ENCODE peak calls at places on chromosomes 2 and 18, in eight cellular contexts. One of them, this sample, is unnamed.

GRCh38 chr2:105880637-105881036 is 135.9 kb downstream of the NCK2 start:
- DNase-seq in body of pancreas: no peak
- DNase-seq in heart left ventricle: no peak
- DNase-seq in neural progenitor cell: no peak
- DNase-seq in Peyer's patch: no peak
- DNase-seq in A549: no peak
- DNase-seq in CD8-positive, alpha-beta T cell: no peak
- DNase-seq in RWPE1: no peak
- DNase-seq in this sample: no peak

GRCh38 chr2:109378682-109379081 is 235.1 kb downstream of the SEPTIN10 start:
- DNase-seq in A549: no peak
- DNase-seq in CD8-positive, alpha-beta T cell: no peak
- DNase-seq in body of pancreas: no peak
- DNase-seq in neural progenitor cell: no peak
- DNase-seq in heart left ventricle: no peak
- DNase-seq in Peyer's patch: peak
- DNase-seq in RWPE1: no peak
- DNase-seq in this sample: no peak

GRCh38 chr18:9849407-9849961 is 36.3 kb upstream of the TXNDC2 start:
- DNase-seq in body of pancreas: peak
- DNase-seq in RWPE1: no peak
- DNase-seq in Peyer's patch: peak
- DNase-seq in A549: no peak
- DNase-seq in neural progenitor cell: peak
- DNase-seq in heart left ventricle: peak
- DNase-seq in CD8-positive, alpha-beta T cell: no peak
- DNase-seq in this sample: peak

GRCh38 chr2:143730155-143730949 is 601.1 kb downstream of the ARHGAP15 start:
- DNase-seq in CD8-positive, alpha-beta T cell: no peak
- DNase-seq in body of pancreas: no peak
- DNase-seq in RWPE1: peak
- DNase-seq in neural progenitor cell: no peak
- DNase-seq in A549: no peak
- DNase-seq in Peyer's patch: no peak
- DNase-seq in heart left ventricle: no peak
- DNase-seq in this sample: no peak

GRCh38 chr2:200345917-200346316 is 39.4 kb downstream of the SPATS2L start:
- DNase-seq in Peyer's patch: no peak
- DNase-seq in neural progenitor cell: no peak
- DNase-seq in A549: no peak
- DNase-seq in CD8-positive, alpha-beta T cell: no peak
- DNase-seq in heart left ventricle: no peak
- DNase-seq in RWPE1: no peak
- DNase-seq in body of pancreas: no peak
- DNase-seq in this sample: no peak

GRCh38 chr18:66872277-66872676 is 268.4 kb upstream of the CDH19 start:
- DNase-seq in body of pancreas: no peak
- DNase-seq in A549: no peak
- DNase-seq in neural progenitor cell: no peak
- DNase-seq in Peyer's patch: no peak
- DNase-seq in CD8-positive, alpha-beta T cell: no peak
- DNase-seq in RWPE1: no peak
- DNase-seq in heart left ventricle: no peak
- DNase-seq in this sample: no peak

GRCh38 chr2:75268112-75268511 is 68.8 kb upstream of the TACR1 start:
- DNase-seq in A549: no peak
- DNase-seq in Peyer's patch: no peak
- DNase-seq in CD8-positive, alpha-beta T cell: no peak
- DNase-seq in body of pancreas: no peak
- DNase-seq in RWPE1: no peak
- DNase-seq in heart left ventricle: no peak
- DNase-seq in neural progenitor cell: no peak
- DNase-seq in this sample: no peak

GRCh38 chr2:75042823-75043222 is 84.4 kb downstream of the POLE4 start:
- DNase-seq in body of pancreas: no peak
- DNase-seq in A549: no peak
- DNase-seq in neural progenitor cell: no peak
- DNase-seq in CD8-positive, alpha-beta T cell: no peak
- DNase-seq in heart left ventricle: no peak
- DNase-seq in Peyer's patch: no peak
- DNase-seq in RWPE1: no peak
- DNase-seq in this sample: no peak

GRCh38 chr18:48045744-48046143 is 115.3 kb upstream of the SMAD2 start:
- DNase-seq in heart left ventricle: peak
- DNase-seq in neural progenitor cell: no peak
- DNase-seq in RWPE1: no peak
- DNase-seq in A549: no peak
- DNase-seq in body of pancreas: no peak
- DNase-seq in Peyer's patch: no peak
- DNase-seq in CD8-positive, alpha-beta T cell: no peak
- DNase-seq in this sample: no peak

GRCh38 chr2:33836628-33837027 is 237.5 kb upstream of the FAM98A start:
- DNase-seq in A549: no peak
- DNase-seq in RWPE1: no peak
- DNase-seq in CD8-positive, alpha-beta T cell: no peak
- DNase-seq in Peyer's patch: no peak
- DNase-seq in heart left ventricle: no peak
- DNase-seq in body of pancreas: no peak
- DNase-seq in neural progenitor cell: no peak
- DNase-seq in this sample: no peak

GRCh38 chr2:209525336-209525735 is 101.5 kb downstream of the MAP2 start:
- DNase-seq in neural progenitor cell: no peak
- DNase-seq in Peyer's patch: no peak
- DNase-seq in A549: no peak
- DNase-seq in CD8-positive, alpha-beta T cell: no peak
- DNase-seq in RWPE1: no peak
- DNase-seq in heart left ventricle: no peak
- DNase-seq in body of pancreas: no peak
- DNase-seq in this sample: no peak

GRCh38 chr2:177038772-177039484 is 173.7 kb upstream of the HNRNPA3 start:
- DNase-seq in body of pancreas: no peak
- DNase-seq in Peyer's patch: no peak
- DNase-seq in CD8-positive, alpha-beta T cell: no peak
- DNase-seq in heart left ventricle: no peak
- DNase-seq in A549: no peak
- DNase-seq in neural progenitor cell: no peak
- DNase-seq in RWPE1: no peak
- DNase-seq in this sample: no peak

GRCh38 chr2:172102858-172103359 is at the start of gene DLX2:
- DNase-seq in neural progenitor cell: peak
- DNase-seq in Peyer's patch: peak
- DNase-seq in body of pancreas: peak
- DNase-seq in heart left ventricle: peak
- DNase-seq in A549: peak
- DNase-seq in RWPE1: peak
- DNase-seq in CD8-positive, alpha-beta T cell: peak
- DNase-seq in this sample: peak

GRCh38 chr2:144515694-144516416 is 4.1 kb downstream of the ZEB2 start:
- DNase-seq in A549: no peak
- DNase-seq in CD8-positive, alpha-beta T cell: peak
- DNase-seq in neural progenitor cell: peak
- DNase-seq in Peyer's patch: peak
- DNase-seq in RWPE1: no peak
- DNase-seq in body of pancreas: peak
- DNase-seq in heart left ventricle: peak
- DNase-seq in this sample: no peak

GRCh38 chr18:33440011-33440383 is 524 bp downstream of the CCDC178 start:
- DNase-seq in neural progenitor cell: peak
- DNase-seq in Peyer's patch: no peak
- DNase-seq in A549: peak
- DNase-seq in CD8-positive, alpha-beta T cell: no peak
- DNase-seq in RWPE1: no peak
- DNase-seq in heart left ventricle: peak
- DNase-seq in body of pancreas: peak
- DNase-seq in this sample: no peak

GRCh38 chr2:152738438-152738837 is 20.0 kb downstream of the ARL6IP6 start:
- DNase-seq in RWPE1: no peak
- DNase-seq in body of pancreas: no peak
- DNase-seq in CD8-positive, alpha-beta T cell: no peak
- DNase-seq in A549: no peak
- DNase-seq in neural progenitor cell: no peak
- DNase-seq in Peyer's patch: peak
- DNase-seq in heart left ventricle: no peak
- DNase-seq in this sample: no peak

GRCh38 chr18:21904856-21905255 is 164.3 kb downstream of the MIB1 start:
- DNase-seq in heart left ventricle: no peak
- DNase-seq in A549: no peak
- DNase-seq in RWPE1: no peak
- DNase-seq in Peyer's patch: no peak
- DNase-seq in body of pancreas: peak
- DNase-seq in neural progenitor cell: no peak
- DNase-seq in CD8-positive, alpha-beta T cell: no peak
- DNase-seq in this sample: no peak

GRCh38 chr18:14978962-14979535 is 231.1 kb downstream of the ANKRD30B start:
- DNase-seq in neural progenitor cell: no peak
- DNase-seq in RWPE1: no peak
- DNase-seq in heart left ventricle: no peak
- DNase-seq in CD8-positive, alpha-beta T cell: no peak
- DNase-seq in body of pancreas: peak
- DNase-seq in Peyer's patch: no peak
- DNase-seq in A549: no peak
- DNase-seq in this sample: no peak
- TF ChIP-seq CTCF in neural progenitor cell: no peak
- TF ChIP-seq CTCF in RWPE1: peak
- TF ChIP-seq CTCF in heart left ventricle: peak
- TF ChIP-seq CTCF in CD8-positive, alpha-beta T cell: no peak
- TF ChIP-seq CTCF in body of pancreas: peak
- TF ChIP-seq CTCF in Peyer's patch: no peak
- TF ChIP-seq CTCF in A549: no peak
- TF ChIP-seq CTCF in this sample: no peak

DNA sequence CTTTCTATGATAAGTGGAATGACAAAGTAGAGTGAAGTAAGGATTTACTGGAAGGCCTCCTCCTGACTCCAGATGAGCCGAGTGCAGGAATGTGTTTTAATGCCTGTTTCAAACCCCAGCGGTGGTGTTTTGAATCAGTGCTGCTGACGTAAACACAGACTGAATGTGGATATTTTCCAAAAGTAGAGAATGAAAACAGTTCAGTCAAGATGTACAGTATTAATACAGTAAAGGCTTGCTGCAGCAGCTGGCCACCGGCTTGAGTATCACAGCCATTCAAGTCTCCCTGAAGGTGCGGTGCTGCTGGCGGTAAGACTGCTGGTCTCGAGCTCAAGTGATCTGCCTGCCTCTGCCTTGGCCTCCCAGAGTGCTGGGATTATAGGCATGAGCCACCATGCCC is 46.7 kb downstream of the ARHGAP28 start:
- DNase-seq in RWPE1: no peak
- DNase-seq in CD8-positive, alpha-beta T cell: no peak
- DNase-seq in A549: no peak
- DNase-seq in heart left ventricle: no peak
- DNase-seq in neural progenitor cell: peak
- DNase-seq in Peyer's patch: no peak
- DNase-seq in body of pancreas: no peak
- DNase-seq in this sample: no peak
- TF ChIP-seq CTCF in RWPE1: no peak
- TF ChIP-seq CTCF in CD8-positive, alpha-beta T cell: no peak
- TF ChIP-seq CTCF in A549: no peak
- TF ChIP-seq CTCF in heart left ventricle: no peak
- TF ChIP-seq CTCF in neural progenitor cell: no peak
- TF ChIP-seq CTCF in Peyer's patch: no peak
- TF ChIP-seq CTCF in body of pancreas: no peak
- TF ChIP-seq CTCF in this sample: no peak

DNA sequence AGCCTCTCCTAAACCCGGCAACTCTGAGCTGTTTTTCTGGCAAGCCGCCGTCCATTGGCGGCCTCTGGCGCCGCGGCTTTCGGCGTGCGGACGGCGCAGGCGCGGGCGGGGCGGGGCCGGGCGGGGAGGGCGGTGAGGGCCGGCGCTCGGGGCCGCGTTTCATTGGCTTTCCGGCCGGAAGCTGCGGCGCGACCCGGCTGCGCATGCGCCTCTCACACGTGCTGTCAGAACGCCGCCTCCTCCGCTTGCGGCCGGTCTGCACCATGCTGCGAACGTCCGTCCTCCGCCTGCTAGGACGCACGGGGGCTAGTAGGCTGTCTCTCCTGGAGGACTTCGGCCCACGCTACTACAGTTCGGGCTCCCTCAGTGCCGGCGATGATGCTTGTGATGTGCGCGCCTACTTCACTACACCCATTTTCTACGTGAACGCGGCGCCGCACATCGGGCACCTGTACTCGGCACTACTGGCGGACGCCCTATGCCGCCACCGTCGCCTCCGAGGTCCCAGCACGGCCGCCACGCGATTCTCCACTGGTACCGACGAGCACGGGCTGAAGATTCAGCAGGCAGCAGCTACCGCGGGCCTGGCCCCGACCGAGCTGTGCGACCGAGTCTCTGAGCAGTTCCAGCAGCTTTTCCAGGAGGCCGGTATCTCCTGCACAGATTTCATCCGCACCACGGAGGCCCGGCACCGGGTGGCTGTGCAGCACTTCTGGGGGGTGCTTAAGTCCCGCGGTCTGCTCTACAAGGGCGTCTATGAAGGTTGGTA is at the start of gene MARS2:
- DNase-seq in RWPE1: peak
- DNase-seq in heart left ventricle: peak
- DNase-seq in CD8-positive, alpha-beta T cell: peak
- DNase-seq in body of pancreas: peak
- DNase-seq in neural progenitor cell: peak
- DNase-seq in Peyer's patch: peak
- DNase-seq in A549: peak
- DNase-seq in this sample: peak
- TF ChIP-seq CTCF in RWPE1: no peak
- TF ChIP-seq CTCF in heart left ventricle: peak
- TF ChIP-seq CTCF in CD8-positive, alpha-beta T cell: no peak
- TF ChIP-seq CTCF in body of pancreas: no peak
- TF ChIP-seq CTCF in neural progenitor cell: no peak
- TF ChIP-seq CTCF in Peyer's patch: no peak
- TF ChIP-seq CTCF in A549: no peak
- TF ChIP-seq CTCF in this sample: no peak

GRCh38 chr2:111919362-111919761 is 21.0 kb downstream of the MERTK start:
- DNase-seq in A549: no peak
- DNase-seq in neural progenitor cell: peak
- DNase-seq in heart left ventricle: no peak
- DNase-seq in body of pancreas: no peak
- DNase-seq in RWPE1: no peak
- DNase-seq in Peyer's patch: no peak
- DNase-seq in CD8-positive, alpha-beta T cell: no peak
- DNase-seq in this sample: no peak
- TF ChIP-seq CTCF in A549: no peak
- TF ChIP-seq CTCF in neural progenitor cell: peak
- TF ChIP-seq CTCF in heart left ventricle: peak
- TF ChIP-seq CTCF in body of pancreas: no peak
- TF ChIP-seq CTCF in RWPE1: no peak
- TF ChIP-seq CTCF in Peyer's patch: no peak
- TF ChIP-seq CTCF in CD8-positive, alpha-beta T cell: no peak
- TF ChIP-seq CTCF in this sample: no peak